ENCODE peak calls at places on chromosome 11, in eight cellular contexts. One of them, this sample, is unnamed.

GRCh38 chr11:72224587-72225410 is at the start of gene INPPL1:
- DNase-seq in AG08395: peak
- DNase-seq in activated CD4-positive, alpha-beta T cell treated with anti-CD3 and anti-CD28 coated beads, Interleukin-2, amount 50 U/mL, for 24 hours: no peak
- DNase-seq in A549: no peak
- DNase-seq in pons: no peak
- DNase-seq in transverse colon: peak
- DNase-seq in fibroblast of mammary gland: peak
- DNase-seq in neural crest cell: peak
- DNase-seq in this sample: peak

GRCh38 chr11:97361812-97362378 is 972.1 kb downstream of the JRKL start:
- DNase-seq in AG08395: no peak
- DNase-seq in activated CD4-positive, alpha-beta T cell treated with anti-CD3 and anti-CD28 coated beads, Interleukin-2, amount 50 U/mL, for 24 hours: no peak
- DNase-seq in A549: no peak
- DNase-seq in pons: peak
- DNase-seq in transverse colon: no peak
- DNase-seq in fibroblast of mammary gland: peak
- DNase-seq in neural crest cell: no peak
- DNase-seq in this sample: peak

GRCh38 chr11:1864216-1864615 is 11.3 kb downstream of the LSP1 start:
- DNase-seq in AG08395: peak
- DNase-seq in activated CD4-positive, alpha-beta T cell treated with anti-CD3 and anti-CD28 coated beads, Interleukin-2, amount 50 U/mL, for 24 hours: no peak
- DNase-seq in A549: no peak
- DNase-seq in pons: peak
- DNase-seq in transverse colon: no peak
- DNase-seq in fibroblast of mammary gland: no peak
- DNase-seq in neural crest cell: no peak
- DNase-seq in this sample: no peak

GRCh38 chr11:69721061-69721460 is 17.2 kb upstream of the FGF19 start:
- DNase-seq in AG08395: no peak
- DNase-seq in activated CD4-positive, alpha-beta T cell treated with anti-CD3 and anti-CD28 coated beads, Interleukin-2, amount 50 U/mL, for 24 hours: no peak
- DNase-seq in A549: no peak
- DNase-seq in pons: no peak
- DNase-seq in transverse colon: no peak
- DNase-seq in fibroblast of mammary gland: no peak
- DNase-seq in neural crest cell: no peak
- DNase-seq in this sample: no peak

GRCh38 chr11:130847517-130847916 is 68.8 kb downstream of the SNX19 start:
- DNase-seq in AG08395: peak
- DNase-seq in activated CD4-positive, alpha-beta T cell treated with anti-CD3 and anti-CD28 coated beads, Interleukin-2, amount 50 U/mL, for 24 hours: no peak
- DNase-seq in A549: peak
- DNase-seq in pons: no peak
- DNase-seq in transverse colon: no peak
- DNase-seq in fibroblast of mammary gland: peak
- DNase-seq in neural crest cell: no peak
- DNase-seq in this sample: no peak

GRCh38 chr11:17770048-17770652 is 35.6 kb downstream of the KCNC1 start:
- DNase-seq in AG08395: no peak
- DNase-seq in activated CD4-positive, alpha-beta T cell treated with anti-CD3 and anti-CD28 coated beads, Interleukin-2, amount 50 U/mL, for 24 hours: no peak
- DNase-seq in A549: peak
- DNase-seq in pons: no peak
- DNase-seq in transverse colon: peak
- DNase-seq in fibroblast of mammary gland: no peak
- DNase-seq in neural crest cell: no peak
- DNase-seq in this sample: no peak

GRCh38 chr11:68264741-68265540 is 6.8 kb downstream of the C11orf24 start:
- DNase-seq in AG08395: no peak
- DNase-seq in activated CD4-positive, alpha-beta T cell treated with anti-CD3 and anti-CD28 coated beads, Interleukin-2, amount 50 U/mL, for 24 hours: no peak
- DNase-seq in A549: no peak
- DNase-seq in pons: no peak
- DNase-seq in transverse colon: no peak
- DNase-seq in fibroblast of mammary gland: no peak
- DNase-seq in neural crest cell: no peak
- DNase-seq in this sample: no peak

GRCh38 chr11:416757-417621 is 2.2 kb upstream of the SIGIRR start:
- DNase-seq in AG08395: peak
- DNase-seq in activated CD4-positive, alpha-beta T cell treated with anti-CD3 and anti-CD28 coated beads, Interleukin-2, amount 50 U/mL, for 24 hours: no peak
- DNase-seq in A549: no peak
- DNase-seq in pons: no peak
- DNase-seq in transverse colon: peak
- DNase-seq in fibroblast of mammary gland: no peak
- DNase-seq in neural crest cell: no peak
- DNase-seq in this sample: no peak

GRCh38 chr11:106644824-106645223 is 373.5 kb downstream of the GUCY1A2 start:
- DNase-seq in AG08395: no peak
- DNase-seq in activated CD4-positive, alpha-beta T cell treated with anti-CD3 and anti-CD28 coated beads, Interleukin-2, amount 50 U/mL, for 24 hours: no peak
- DNase-seq in A549: no peak
- DNase-seq in pons: no peak
- DNase-seq in transverse colon: no peak
- DNase-seq in fibroblast of mammary gland: peak
- DNase-seq in neural crest cell: no peak
- DNase-seq in this sample: no peak

GRCh38 chr11:130400793-130401483 is 27.5 kb downstream of the ADAMTS8 start:
- DNase-seq in AG08395: peak
- DNase-seq in activated CD4-positive, alpha-beta T cell treated with anti-CD3 and anti-CD28 coated beads, Interleukin-2, amount 50 U/mL, for 24 hours: no peak
- DNase-seq in A549: no peak
- DNase-seq in pons: no peak
- DNase-seq in transverse colon: no peak
- DNase-seq in fibroblast of mammary gland: peak
- DNase-seq in neural crest cell: no peak
- DNase-seq in this sample: no peak

GRCh38 chr11:13152736-13153541 is 124.7 kb upstream of the BMAL1 start:
- DNase-seq in AG08395: peak
- DNase-seq in activated CD4-positive, alpha-beta T cell treated with anti-CD3 and anti-CD28 coated beads, Interleukin-2, amount 50 U/mL, for 24 hours: no peak
- DNase-seq in A549: peak
- DNase-seq in pons: peak
- DNase-seq in transverse colon: no peak
- DNase-seq in fibroblast of mammary gland: peak
- DNase-seq in neural crest cell: no peak
- DNase-seq in this sample: peak

GRCh38 chr11:12800032-12800671 is 125.9 kb downstream of the TEAD1 start:
- DNase-seq in AG08395: peak
- DNase-seq in activated CD4-positive, alpha-beta T cell treated with anti-CD3 and anti-CD28 coated beads, Interleukin-2, amount 50 U/mL, for 24 hours: no peak
- DNase-seq in A549: peak
- DNase-seq in pons: no peak
- DNase-seq in transverse colon: peak
- DNase-seq in fibroblast of mammary gland: peak
- DNase-seq in neural crest cell: no peak
- DNase-seq in this sample: no peak

GRCh38 chr11:74641905-74642304 is 49.5 kb downstream of the POLD3 start:
- DNase-seq in AG08395: peak
- DNase-seq in activated CD4-positive, alpha-beta T cell treated with anti-CD3 and anti-CD28 coated beads, Interleukin-2, amount 50 U/mL, for 24 hours: no peak
- DNase-seq in A549: no peak
- DNase-seq in pons: no peak
- DNase-seq in transverse colon: no peak
- DNase-seq in fibroblast of mammary gland: peak
- DNase-seq in neural crest cell: no peak
- DNase-seq in this sample: no peak

GRCh38 chr11:76800466-76801200 is 17.5 kb downstream of the TSKU start:
- DNase-seq in AG08395: no peak
- DNase-seq in activated CD4-positive, alpha-beta T cell treated with anti-CD3 and anti-CD28 coated beads, Interleukin-2, amount 50 U/mL, for 24 hours: no peak
- DNase-seq in A549: no peak
- DNase-seq in pons: no peak
- DNase-seq in transverse colon: no peak
- DNase-seq in fibroblast of mammary gland: no peak
- DNase-seq in neural crest cell: no peak
- DNase-seq in this sample: no peak

GRCh38 chr11:122612123-122612824 is 43.2 kb upstream of the UBASH3B start:
- DNase-seq in AG08395: no peak
- DNase-seq in activated CD4-positive, alpha-beta T cell treated with anti-CD3 and anti-CD28 coated beads, Interleukin-2, amount 50 U/mL, for 24 hours: no peak
- DNase-seq in A549: no peak
- DNase-seq in pons: no peak
- DNase-seq in transverse colon: no peak
- DNase-seq in fibroblast of mammary gland: no peak
- DNase-seq in neural crest cell: no peak
- DNase-seq in this sample: no peak

GRCh38 chr11:16846305-16846704 is 107.9 kb downstream of the C11orf58 start:
- DNase-seq in AG08395: no peak
- DNase-seq in activated CD4-positive, alpha-beta T cell treated with anti-CD3 and anti-CD28 coated beads, Interleukin-2, amount 50 U/mL, for 24 hours: no peak
- DNase-seq in A549: no peak
- DNase-seq in pons: no peak
- DNase-seq in transverse colon: no peak
- DNase-seq in fibroblast of mammary gland: peak
- DNase-seq in neural crest cell: no peak
- DNase-seq in this sample: no peak

GRCh38 chr11:86099727-86100320 is 30.9 kb upstream of the PICALM start:
- DNase-seq in AG08395: no peak
- DNase-seq in activated CD4-positive, alpha-beta T cell treated with anti-CD3 and anti-CD28 coated beads, Interleukin-2, amount 50 U/mL, for 24 hours: no peak
- DNase-seq in A549: no peak
- DNase-seq in pons: no peak
- DNase-seq in transverse colon: peak
- DNase-seq in fibroblast of mammary gland: peak
- DNase-seq in neural crest cell: no peak
- DNase-seq in this sample: no peak

GRCh38 chr11:114195981-114196731 is 100.0 kb upstream of the NNMT start:
- DNase-seq in AG08395: peak
- DNase-seq in activated CD4-positive, alpha-beta T cell treated with anti-CD3 and anti-CD28 coated beads, Interleukin-2, amount 50 U/mL, for 24 hours: no peak
- DNase-seq in A549: no peak
- DNase-seq in pons: no peak
- DNase-seq in transverse colon: no peak
- DNase-seq in fibroblast of mammary gland: peak
- DNase-seq in neural crest cell: no peak
- DNase-seq in this sample: no peak

GRCh38 chr11:1075341-1075911 is 752 bp downstream of the MUC2 start:
- DNase-seq in AG08395: no peak
- DNase-seq in activated CD4-positive, alpha-beta T cell treated with anti-CD3 and anti-CD28 coated beads, Interleukin-2, amount 50 U/mL, for 24 hours: no peak
- DNase-seq in A549: no peak
- DNase-seq in pons: no peak
- DNase-seq in transverse colon: no peak
- DNase-seq in fibroblast of mammary gland: no peak
- DNase-seq in neural crest cell: no peak
- DNase-seq in this sample: no peak

GRCh38 chr11:19963697-19964340 is 196.5 kb downstream of the DBX1 start:
- DNase-seq in AG08395: no peak
- DNase-seq in activated CD4-positive, alpha-beta T cell treated with anti-CD3 and anti-CD28 coated beads, Interleukin-2, amount 50 U/mL, for 24 hours: no peak
- DNase-seq in A549: no peak
- DNase-seq in pons: no peak
- DNase-seq in transverse colon: no peak
- DNase-seq in fibroblast of mammary gland: no peak
- DNase-seq in neural crest cell: no peak
- DNase-seq in this sample: no peak